ENCODE peak calls at places on chromosomes 1 and 21, in nine cellular contexts. M is OCI-LY7; Y is dorsolateral prefrontal cortex; Z is astrocyte; K is CD8-positive, alpha-beta T cell; H is heart left ventricle; A is lower lobe of right lung; N is suprapubic skin; L is RWPE1. O is an unnamed sample.

GRCh38 chr1:229980009-229980408 is 87.0 kb upstream of the GALNT2 start:
- DNase-seq in K (no peak), M (no peak), A (no peak), L (no peak), Y (no peak), Z (peak; percentile 25), N (no peak), H (no peak), O (no peak)

GRCh38 chr1:52976183-52977035 is 49.3 kb downstream of the SCP2 start:
- DNase-seq in Z (no peak), H (no peak), M (no peak), Y (no peak), N (no peak), A (no peak), L (no peak), K (no peak), O (no peak)

GRCh38 chr1:17265162-17265561 is 16.3 kb downstream of the PADI3 start:
- DNase-seq in Y (no peak), H (no peak), N (no peak), M (no peak), L (peak; percentile 68), Z (no peak), A (no peak), K (no peak), O (no peak)

GRCh38 chr1:192633533-192634258 is 2.3 kb upstream of the RGS13 start:
- DNase-seq in K (no peak), Y (no peak), L (no peak), A (no peak), H (no peak), M (no peak), N (no peak), Z (peak; percentile 17), O (no peak)

GRCh38 chr1:117820694-117821381 is 108.6 kb downstream of the GDAP2 start:
- DNase-seq in L (no peak), H (no peak), N (no peak), K (no peak), Z (no peak), M (no peak), Y (no peak), A (no peak), O (no peak)

GRCh38 chr1:215606564-215607168 is 39.6 kb downstream of the KCTD3 start:
- DNase-seq in N (no peak), M (peak; percentile 4), K (no peak), H (no peak), L (peak; percentile 17), A (no peak), Y (no peak), Z (no peak), O (no peak)

GRCh38 chr1:1687846-1688245 is 4.7 kb downstream of the SLC35E2B start:
- DNase-seq in K (no peak), L (no peak), M (no peak), Z (no peak), Y (no peak), H (no peak), N (peak; percentile 67), A (peak; percentile 19), O (no peak)

GRCh38 chr1:15331180-15331579 is 78.5 kb upstream of the EFHD2 start:
- DNase-seq in L (no peak), M (no peak), H (no peak), A (no peak), N (no peak), Z (no peak), K (no peak), Y (no peak), O (no peak)

GRCh38 chr21:33132054-33132453 is 62.1 kb downstream of the OLIG1 start:
- DNase-seq in Y (no peak), M (peak; percentile 16), K (no peak), Z (no peak), A (no peak), H (no peak), L (no peak), N (no peak), O (no peak)

GRCh38 chr1:16396591-16396990 is 29.5 kb downstream of the SZRD1 start:
- DNase-seq in Z (peak; percentile 82), Y (peak; percentile 57), M (no peak), L (peak; percentile 93), A (no peak), H (no peak), N (no peak), K (no peak), O (peak; percentile 30)

GRCh38 chr1:214106375-214106774 is 118.6 kb downstream of the PROX1 start:
- DNase-seq in A (no peak), H (no peak), K (no peak), Y (no peak), L (no peak), N (no peak), Z (no peak), M (no peak), O (no peak)

GRCh38 chr1:154499446-154499845 is 2.6 kb upstream of the TDRD10 start:
- DNase-seq in A (no peak), M (no peak), K (no peak), N (no peak), H (no peak), Y (no peak), Z (no peak), L (no peak), O (no peak)

GRCh38 chr1:119873166-119874025 is 22.9 kb downstream of the ADAM30 start:
- DNase-seq in Y (no peak), N (no peak), A (no peak), M (no peak), L (no peak), K (no peak), Z (peak; percentile 96), H (no peak), O (peak; percentile 71)

GRCh38 chr1:64539808-64540207 is 69.9 kb downstream of the CACHD1 start:
- DNase-seq in K (no peak), L (no peak), N (no peak), Y (no peak), H (peak; percentile 68), Z (peak; percentile 53), A (peak; percentile 60), M (no peak), O (peak; percentile 50)

GRCh38 chr1:227894831-227895451 is 52.8 kb downstream of the WNT9A start:
- DNase-seq in H (peak; percentile 11), A (peak; percentile 22), N (no peak), L (no peak), Y (peak; percentile 35), K (no peak), Z (no peak), M (no peak), O (peak; percentile 13)

GRCh38 chr1:227944931-227945890 is 2.5 kb downstream of the WNT9A start:
- DNase-seq in M (no peak), Y (peak; percentile 40), N (peak; percentile 75), Z (no peak), H (peak; percentile 45), L (no peak), K (no peak), A (no peak), O (peak; percentile 53)

GRCh38 chr1:93056214-93056613 is 22.9 kb upstream of the MTF2 start:
- DNase-seq in Y (no peak), H (no peak), M (peak; percentile 46), L (no peak), Z (peak; percentile 21), N (no peak), K (no peak), A (no peak), O (no peak)

GRCh38 chr1:226938903-226939438 is 1.1 kb upstream of the COQ8A start:
- DNase-seq in K (no peak), A (no peak), H (no peak), L (no peak), Z (peak; percentile 32), Y (no peak), M (peak; percentile 13), N (no peak), O (no peak)

GRCh38 chr1:89274431-89274857 is 1.8 kb upstream of the GBP5 start:
- DNase-seq in K (no peak), H (no peak), Z (peak; percentile 64), Y (no peak), M (no peak), L (peak; percentile 42), N (no peak), A (no peak), O (no peak)

GRCh38 chr1:13797397-13797796 is 97.4 kb downstream of the PRDM2 start:
- DNase-seq in Z (no peak), L (no peak), K (no peak), Y (no peak), A (no peak), M (peak; percentile 81), N (peak; percentile 21), H (no peak), O (no peak)

GRCh38 chr1:203284411-203285208 is 20.7 kb upstream of the BTG2 start:
- DNase-seq in L (no peak), Z (no peak), M (no peak), K (no peak), Y (peak; percentile 35), A (no peak), H (no peak), N (peak; percentile 26), O (peak; percentile 47)

GRCh38 chr1:148372731-148373130 is 110.4 kb downstream of the PPIAL4G start:
- DNase-seq in L (no peak), Z (no peak), A (no peak), M (no peak), H (no peak), N (no peak), Y (no peak), K (peak; percentile 38), O (no peak)

GRCh38 chr1:26142165-26142564 is 16.7 kb upstream of the FAM110D start:
- DNase-seq in K (no peak), Y (no peak), M (no peak), H (no peak), A (no peak), L (no peak), N (no peak), Z (no peak), O (no peak)
- TF ChIP-seq CTCF in K (no peak), Y (no peak), M (no peak), H (no peak), A (no peak), L (no peak), N (no peak), Z (no peak), O (no peak)

GRCh38 chr1:46197551-46198025 is 646 bp downstream of the POMGNT1 start:
- DNase-seq in Z (no peak), K (no peak), N (no peak), M (no peak), A (no peak), Y (no peak), L (no peak), H (no peak), O (no peak)
- H3K27ac ChIP-seq in Z (peak overlapping the region; percentile 32), K (peak overlapping the region; percentile 58), N (no peak overlapping the region), M (peak overlapping the region; percentile 45), A (peak overlapping the region; percentile 82), Y (peak overlapping the region; percentile 90), L (peak overlapping the region; percentile 87), H (peak overlapping the region; percentile 75), O (peak overlapping the region; percentile 78)

DNA sequence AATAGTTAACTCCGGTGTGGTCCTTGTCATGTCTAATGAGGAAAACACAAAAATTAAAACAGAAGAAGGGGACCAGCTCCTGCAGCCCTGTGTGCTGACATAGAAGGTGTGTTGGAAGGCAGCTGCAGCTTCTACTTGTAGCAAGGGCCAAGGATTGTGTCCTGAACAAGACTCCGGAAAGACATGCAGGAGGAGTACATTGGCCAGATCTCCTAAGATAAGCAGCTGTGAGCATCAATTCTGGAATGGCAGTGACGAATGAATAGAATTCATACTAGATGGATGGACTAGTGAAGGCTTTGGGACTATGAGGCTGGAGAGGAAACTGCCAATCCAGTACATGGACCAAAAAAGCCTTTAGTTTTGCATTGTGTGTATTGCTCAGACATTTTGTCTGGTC is 19.3 kb downstream of the RPS6KA1 start:
- DNase-seq in N (no peak), Z (no peak), A (no peak), K (no peak), H (no peak), L (no peak), Y (no peak), M (no peak), O (no peak)
- TF ChIP-seq CTCF in N (no peak), Z (no peak), A (no peak), K (no peak), H (no peak), L (no peak), Y (no peak), M (no peak), O (no peak)

GRCh38 chr1:31812158-31812829 is 3.5 kb downstream of the SPOCD1 start:
- DNase-seq in M (no peak), Y (no peak), L (no peak), Z (no peak), N (no peak), K (no peak), A (no peak), H (no peak), O (no peak)
- H3K27ac ChIP-seq in M (no peak overlapping the region), Y (peak overlapping the region; percentile 90), L (no peak overlapping the region), Z (no peak overlapping the region), N (no peak overlapping the region), K (no peak overlapping the region), A (no peak overlapping the region), H (no peak overlapping the region), O (no peak overlapping the region)